ENCODE peak calls at places on chromosome 11, in four cellular contexts. One of them, this sample, is unnamed.

GRCh38 chr11:134238956-134239355 is 14.2 kb downstream of the THYN1 start:
- DNase-seq in astrocyte of the cerebellum: no peak
- DNase-seq in fibroblast of the aortic adventitia: no peak
- DNase-seq in Calu3: no peak
- DNase-seq in this sample: no peak

GRCh38 chr11:111269146-111269868 is 23.8 kb downstream of the POU2AF2 start:
- DNase-seq in astrocyte of the cerebellum: peak
- DNase-seq in Calu3: no peak
- DNase-seq in fibroblast of the aortic adventitia: peak
- DNase-seq in this sample: no peak

GRCh38 chr11:128210148-128210940 is 377.0 kb downstream of the ETS1 start:
- DNase-seq in fibroblast of the aortic adventitia: peak
- DNase-seq in Calu3: peak
- DNase-seq in astrocyte of the cerebellum: peak
- DNase-seq in this sample: no peak

GRCh38 chr11:111922803-111923202 is 4.1 kb downstream of the C11orf52 start:
- DNase-seq in astrocyte of the cerebellum: peak
- DNase-seq in fibroblast of the aortic adventitia: peak
- DNase-seq in Calu3: no peak
- DNase-seq in this sample: no peak

GRCh38 chr11:2940166-2940929 is 11.1 kb upstream of the PHLDA2 start:
- DNase-seq in astrocyte of the cerebellum: no peak
- DNase-seq in Calu3: peak
- DNase-seq in fibroblast of the aortic adventitia: peak
- DNase-seq in this sample: no peak

GRCh38 chr11:18490736-18491485 is 35.3 kb downstream of the LDHAL6A start:
- DNase-seq in Calu3: peak
- DNase-seq in fibroblast of the aortic adventitia: no peak
- DNase-seq in astrocyte of the cerebellum: no peak
- DNase-seq in this sample: no peak

GRCh38 chr11:102457865-102458264 is 5.3 kb upstream of the TMEM123 start:
- DNase-seq in Calu3: no peak
- DNase-seq in fibroblast of the aortic adventitia: no peak
- DNase-seq in astrocyte of the cerebellum: no peak
- DNase-seq in this sample: no peak

GRCh38 chr11:102154806-102155205 is 44.6 kb downstream of the YAP1 start:
- DNase-seq in Calu3: no peak
- DNase-seq in astrocyte of the cerebellum: no peak
- DNase-seq in fibroblast of the aortic adventitia: no peak
- DNase-seq in this sample: no peak

GRCh38 chr11:22431074-22431473 is 92.9 kb downstream of the SLC17A6 start:
- DNase-seq in fibroblast of the aortic adventitia: no peak
- DNase-seq in Calu3: no peak
- DNase-seq in astrocyte of the cerebellum: no peak
- DNase-seq in this sample: no peak

GRCh38 chr11:102464859-102465500 is 12.4 kb upstream of the TMEM123 start:
- DNase-seq in astrocyte of the cerebellum: no peak
- DNase-seq in Calu3: no peak
- DNase-seq in fibroblast of the aortic adventitia: no peak
- DNase-seq in this sample: no peak

GRCh38 chr11:46364791-46365190 is 16.7 kb upstream of the MDK start:
- DNase-seq in fibroblast of the aortic adventitia: no peak
- DNase-seq in Calu3: no peak
- DNase-seq in astrocyte of the cerebellum: no peak
- DNase-seq in this sample: no peak

GRCh38 chr11:33296695-33297094 is 39.5 kb downstream of the HIPK3 start:
- DNase-seq in Calu3: no peak
- DNase-seq in fibroblast of the aortic adventitia: no peak
- DNase-seq in astrocyte of the cerebellum: no peak
- DNase-seq in this sample: no peak

GRCh38 chr11:24093410-24093809 is 403.4 kb upstream of the LUZP2 start:
- DNase-seq in fibroblast of the aortic adventitia: no peak
- DNase-seq in astrocyte of the cerebellum: no peak
- DNase-seq in Calu3: no peak
- DNase-seq in this sample: no peak

GRCh38 chr11:74257934-74258553 is 53.4 kb downstream of the P4HA3 start:
- DNase-seq in fibroblast of the aortic adventitia: peak
- DNase-seq in Calu3: no peak
- DNase-seq in astrocyte of the cerebellum: peak
- DNase-seq in this sample: no peak

GRCh38 chr11:8566613-8567210 is 27.3 kb downstream of the STK33 start:
- DNase-seq in astrocyte of the cerebellum: peak
- DNase-seq in fibroblast of the aortic adventitia: peak
- DNase-seq in Calu3: no peak
- DNase-seq in this sample: no peak

GRCh38 chr11:108624196-108624925 is 30.8 kb upstream of the EXPH5 start:
- DNase-seq in astrocyte of the cerebellum: no peak
- DNase-seq in Calu3: no peak
- DNase-seq in fibroblast of the aortic adventitia: peak
- DNase-seq in this sample: no peak

GRCh38 chr11:66855574-66856495 is 1.0 kb upstream of the LRFN4 start:
- DNase-seq in Calu3: peak
- DNase-seq in fibroblast of the aortic adventitia: peak
- DNase-seq in astrocyte of the cerebellum: peak
- DNase-seq in this sample: peak

GRCh38 chr11:70489276-70489675 is 90.9 kb downstream of the CTTN start:
- DNase-seq in Calu3: no peak
- DNase-seq in fibroblast of the aortic adventitia: no peak
- DNase-seq in astrocyte of the cerebellum: no peak
- DNase-seq in this sample: no peak

GRCh38 chr11:46970913-46971625 is 34.5 kb downstream of the CSTPP1 start:
- DNase-seq in astrocyte of the cerebellum: no peak
- DNase-seq in fibroblast of the aortic adventitia: no peak
- DNase-seq in Calu3: no peak
- DNase-seq in this sample: no peak

GRCh38 chr11:117384045-117384444 is 56.4 kb downstream of the CEP164 start:
- DNase-seq in astrocyte of the cerebellum: peak
- DNase-seq in Calu3: no peak
- DNase-seq in fibroblast of the aortic adventitia: peak
- DNase-seq in this sample: no peak

GRCh38 chr11:123316003-123316402 is 114.1 kb upstream of the GRAMD1B start:
- DNase-seq in Calu3: no peak
- DNase-seq in astrocyte of the cerebellum: no peak
- DNase-seq in fibroblast of the aortic adventitia: peak
- DNase-seq in this sample: no peak

GRCh38 chr11:116958246-116958645 is 120.8 kb upstream of the APOA1 start:
- DNase-seq in astrocyte of the cerebellum: no peak
- DNase-seq in Calu3: no peak
- DNase-seq in fibroblast of the aortic adventitia: no peak
- DNase-seq in this sample: no peak

GRCh38 chr11:117295438-117296137 is 4.4 kb downstream of the BACE1-AS start:
- DNase-seq in astrocyte of the cerebellum: no peak
- DNase-seq in Calu3: no peak
- DNase-seq in fibroblast of the aortic adventitia: no peak
- DNase-seq in this sample: no peak

GRCh38 chr11:76524919-76525318 is 80.1 kb downstream of the EMSY start:
- DNase-seq in Calu3: peak
- DNase-seq in astrocyte of the cerebellum: peak
- DNase-seq in fibroblast of the aortic adventitia: peak
- DNase-seq in this sample: no peak

GRCh38 chr11:38131535-38131934 is 1533.5 kb upstream of the RAG2 start:
- DNase-seq in Calu3: no peak
- DNase-seq in fibroblast of the aortic adventitia: no peak
- DNase-seq in astrocyte of the cerebellum: no peak
- DNase-seq in this sample: no peak

GRCh38 chr11:116707746-116708145 is 65.0 kb downstream of the BUD13 start:
- DNase-seq in astrocyte of the cerebellum: no peak
- DNase-seq in fibroblast of the aortic adventitia: no peak
- DNase-seq in Calu3: no peak
- DNase-seq in this sample: no peak

GRCh38 chr11:17163296-17163695 is 44.5 kb downstream of the PIK3C2A start:
- DNase-seq in fibroblast of the aortic adventitia: no peak
- DNase-seq in astrocyte of the cerebellum: no peak
- DNase-seq in Calu3: no peak
- DNase-seq in this sample: no peak

GRCh38 chr11:60447070-60447469 is 8.6 kb upstream of the MS4A1 start:
- DNase-seq in Calu3: no peak
- DNase-seq in fibroblast of the aortic adventitia: no peak
- DNase-seq in astrocyte of the cerebellum: no peak
- DNase-seq in this sample: no peak

GRCh38 chr11:69044111-69045013 is 4.4 kb upstream of the TPCN2 start:
- DNase-seq in fibroblast of the aortic adventitia: peak
- DNase-seq in astrocyte of the cerebellum: peak
- DNase-seq in Calu3: peak
- DNase-seq in this sample: peak

GRCh38 chr11:117878314-117878938 is 2.0 kb upstream of the FXYD6 start:
- DNase-seq in fibroblast of the aortic adventitia: no peak
- DNase-seq in astrocyte of the cerebellum: no peak
- DNase-seq in Calu3: no peak
- DNase-seq in this sample: no peak

GRCh38 chr11:65900125-65900898 is at the start of gene FOSL1:
- DNase-seq in astrocyte of the cerebellum: peak
- DNase-seq in fibroblast of the aortic adventitia: peak
- DNase-seq in Calu3: peak
- DNase-seq in this sample: peak

DNA sequence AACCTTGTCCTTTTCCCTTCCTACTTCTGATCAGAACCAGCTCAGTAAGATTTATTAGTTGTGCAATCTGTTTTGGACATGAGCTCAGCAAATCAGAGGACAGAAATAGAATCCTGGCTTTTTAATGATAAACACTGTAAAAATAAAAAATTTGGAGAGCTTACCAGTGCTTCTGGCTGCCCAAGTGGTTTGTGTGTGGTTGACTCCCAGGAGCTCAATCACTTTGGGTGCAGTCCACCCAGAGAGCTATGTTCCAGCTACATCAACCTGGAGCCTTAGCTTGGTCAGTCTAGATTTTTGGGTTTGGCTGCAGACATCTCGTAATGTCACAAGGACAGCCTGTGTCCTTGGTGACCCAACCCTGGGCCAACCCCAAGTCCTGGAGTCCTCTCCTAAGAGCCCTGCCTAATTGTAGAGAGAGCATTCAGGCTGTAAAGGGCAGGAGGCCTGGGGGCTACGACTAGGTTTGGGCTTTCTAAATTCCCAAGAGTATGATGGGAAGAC is 28.5 kb downstream of the CD44 start:
- DNase-seq in fibroblast of the aortic adventitia: peak
- DNase-seq in astrocyte of the cerebellum: no peak
- DNase-seq in Calu3: no peak
- DNase-seq in this sample: no peak
- TF ChIP-seq CTCF in fibroblast of the aortic adventitia: no peak
- TF ChIP-seq CTCF in astrocyte of the cerebellum: no peak
- TF ChIP-seq CTCF in Calu3: no peak
- TF ChIP-seq CTCF in this sample: no peak

GRCh38 chr11:126874276-126874675 is 126.3 kb downstream of the KIRREL3 start:
- DNase-seq in Calu3: no peak
- DNase-seq in fibroblast of the aortic adventitia: no peak
- DNase-seq in astrocyte of the cerebellum: no peak
- DNase-seq in this sample: no peak

GRCh38 chr11:126871792-126872191 is 128.8 kb downstream of the KIRREL3 start:
- DNase-seq in Calu3: peak
- DNase-seq in fibroblast of the aortic adventitia: no peak
- DNase-seq in astrocyte of the cerebellum: no peak
- DNase-seq in this sample: no peak

GRCh38 chr11:126878892-126879291 is 121.7 kb downstream of the KIRREL3 start:
- DNase-seq in astrocyte of the cerebellum: no peak
- DNase-seq in fibroblast of the aortic adventitia: no peak
- DNase-seq in Calu3: no peak
- DNase-seq in this sample: no peak

GRCh38 chr11:126879516-126879915 is 121.1 kb downstream of the KIRREL3 start:
- DNase-seq in Calu3: no peak
- DNase-seq in astrocyte of the cerebellum: no peak
- DNase-seq in fibroblast of the aortic adventitia: peak
- DNase-seq in this sample: no peak

GRCh38 chr11:126874831-126875230 is 125.7 kb downstream of the KIRREL3 start:
- DNase-seq in fibroblast of the aortic adventitia: no peak
- DNase-seq in astrocyte of the cerebellum: no peak
- DNase-seq in Calu3: no peak
- DNase-seq in this sample: no peak
- TF ChIP-seq CTCF in fibroblast of the aortic adventitia: no peak
- TF ChIP-seq CTCF in astrocyte of the cerebellum: peak
- TF ChIP-seq CTCF in Calu3: no peak
- TF ChIP-seq CTCF in this sample: peak

GRCh38 chr11:61956191-61957027 is 6.3 kb downstream of the BEST1 start:
- DNase-seq in Calu3: no peak
- DNase-seq in fibroblast of the aortic adventitia: no peak
- DNase-seq in astrocyte of the cerebellum: no peak
- DNase-seq in this sample: no peak

GRCh38 chr11:61955416-61956135 is 5.4 kb downstream of the BEST1 start:
- DNase-seq in Calu3: no peak
- DNase-seq in astrocyte of the cerebellum: no peak
- DNase-seq in fibroblast of the aortic adventitia: no peak
- DNase-seq in this sample: no peak

GRCh38 chr11:61954106-61955030 is 4.2 kb downstream of the BEST1 start:
- DNase-seq in fibroblast of the aortic adventitia: no peak
- DNase-seq in astrocyte of the cerebellum: no peak
- DNase-seq in Calu3: no peak
- DNase-seq in this sample: no peak

GRCh38 chr11:61952882-61953281 is 2.7 kb downstream of the BEST1 start:
- DNase-seq in astrocyte of the cerebellum: no peak
- DNase-seq in Calu3: no peak
- DNase-seq in fibroblast of the aortic adventitia: no peak
- DNase-seq in this sample: no peak

DNA sequence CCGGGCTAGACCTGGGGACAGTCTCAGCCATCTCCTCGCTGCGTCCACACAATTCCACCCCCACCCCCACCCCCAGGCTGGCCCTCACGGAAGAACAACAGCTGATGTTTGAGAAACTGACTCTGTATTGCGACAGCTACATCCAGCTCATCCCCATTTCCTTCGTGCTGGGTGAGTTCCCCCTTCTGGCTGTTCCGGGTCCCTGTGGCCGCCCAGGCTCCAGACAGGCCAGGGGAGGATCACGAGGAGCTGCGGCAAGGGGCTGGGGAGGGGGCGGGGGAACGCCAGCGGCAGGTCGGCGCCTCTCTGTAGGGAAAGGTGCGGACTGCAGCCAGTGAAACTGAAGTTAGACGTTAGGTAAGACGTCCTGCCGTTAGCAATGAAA is 4.9 kb downstream of the BEST1 start:
- DNase-seq in fibroblast of the aortic adventitia: peak
- DNase-seq in astrocyte of the cerebellum: no peak
- DNase-seq in Calu3: no peak
- DNase-seq in this sample: peak
- TF ChIP-seq CTCF in fibroblast of the aortic adventitia: peak
- TF ChIP-seq CTCF in astrocyte of the cerebellum: no peak
- TF ChIP-seq CTCF in Calu3: no peak
- TF ChIP-seq CTCF in this sample: no peak

GRCh38 chr11:109641549-109641948 is 219.6 kb downstream of the C11orf87 start:
- DNase-seq in fibroblast of the aortic adventitia: peak
- DNase-seq in Calu3: no peak
- DNase-seq in astrocyte of the cerebellum: peak
- DNase-seq in this sample: peak
- TF ChIP-seq CTCF in fibroblast of the aortic adventitia: peak
- TF ChIP-seq CTCF in Calu3: no peak
- TF ChIP-seq CTCF in astrocyte of the cerebellum: peak
- TF ChIP-seq CTCF in this sample: no peak

DNA sequence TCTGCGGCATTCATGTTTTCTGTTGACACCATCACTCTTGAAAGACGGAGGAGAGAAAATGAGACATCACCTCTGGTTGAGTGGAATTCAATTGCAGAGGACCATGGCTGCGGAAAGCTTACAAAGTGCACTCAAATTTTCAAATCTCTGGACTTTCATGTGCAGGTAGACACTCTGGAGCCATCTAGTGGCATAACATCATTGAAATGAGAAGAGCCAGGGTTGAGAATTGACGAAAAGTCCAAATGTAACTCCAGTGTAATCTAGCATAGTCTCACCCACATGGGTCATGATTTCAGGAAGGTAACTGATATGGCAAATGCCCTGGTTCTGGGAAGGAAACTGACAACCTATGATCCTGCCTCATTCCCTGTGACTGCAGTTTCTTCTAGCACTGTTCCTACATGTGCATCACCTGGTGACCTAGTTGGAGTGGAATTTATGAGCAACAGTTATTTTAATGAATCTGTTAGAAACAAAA is 687.8 kb downstream of the KCNA4 start:
- DNase-seq in astrocyte of the cerebellum: peak
- DNase-seq in fibroblast of the aortic adventitia: peak
- DNase-seq in Calu3: peak
- DNase-seq in this sample: peak
- TF ChIP-seq CTCF in astrocyte of the cerebellum: peak
- TF ChIP-seq CTCF in fibroblast of the aortic adventitia: peak
- TF ChIP-seq CTCF in Calu3: peak
- TF ChIP-seq CTCF in this sample: no peak